ENCODE peak calls at places on chromosome 1, in six cellular contexts. One of them, this sample, is unnamed.
A peak's percentile ranks its signal among the peaks of the same experiment; 100 is the strongest.

GRCh38 chr1:79117376-79117775 is 110.8 kb upstream of the ADGRL4 start:
- DNase-seq in GM12878: no peak
- DNase-seq in H1: no peak
- DNase-seq in SK-N-SH: no peak
- DNase-seq in GM12892: no peak
- DNase-seq in K562: no peak
- DNase-seq in this sample: no peak

GRCh38 chr1:195336718-195337269 is 1271.4 kb downstream of the KCNT2 start:
- DNase-seq in GM12878: no peak
- DNase-seq in H1: no peak
- DNase-seq in SK-N-SH: no peak
- DNase-seq in GM12892: no peak
- DNase-seq in K562: no peak
- DNase-seq in this sample: no peak

GRCh38 chr1:55575571-55576279 is 360.6 kb upstream of the USP24 start:
- DNase-seq in GM12878: no peak
- DNase-seq in H1: no peak
- DNase-seq in SK-N-SH: no peak
- DNase-seq in GM12892: no peak
- DNase-seq in K562: no peak
- DNase-seq in this sample: no peak

GRCh38 chr1:53337499-53337898 is 9.6 kb upstream of the LRP8 start:
- DNase-seq in GM12878: no peak
- DNase-seq in H1: no peak
- DNase-seq in SK-N-SH: no peak
- DNase-seq in GM12892: no peak
- DNase-seq in K562: no peak
- DNase-seq in this sample: no peak

GRCh38 chr1:71276466-71276865 is 195.6 kb upstream of the ZRANB2 start:
- DNase-seq in GM12878: no peak
- DNase-seq in H1: no peak
- DNase-seq in SK-N-SH: no peak
- DNase-seq in GM12892: no peak
- DNase-seq in K562: no peak
- DNase-seq in this sample: no peak

GRCh38 chr1:235415008-235415904 is 48.0 kb downstream of the TBCE start:
- DNase-seq in GM12878: peak; percentile 15
- DNase-seq in H1: peak; percentile 17
- DNase-seq in SK-N-SH: peak; percentile 73
- DNase-seq in GM12892: peak; percentile 41
- DNase-seq in K562: peak; percentile 73
- DNase-seq in this sample: peak; percentile 42

GRCh38 chr1:213723187-213723586 is 264.6 kb upstream of the PROX1 start:
- DNase-seq in GM12878: no peak
- DNase-seq in H1: no peak
- DNase-seq in SK-N-SH: no peak
- DNase-seq in GM12892: no peak
- DNase-seq in K562: no peak
- DNase-seq in this sample: no peak

GRCh38 chr1:112532074-112532473 is 23.3 kb downstream of the WNT2B start:
- DNase-seq in GM12878: no peak
- DNase-seq in H1: no peak
- DNase-seq in SK-N-SH: no peak
- DNase-seq in GM12892: no peak
- DNase-seq in K562: no peak
- DNase-seq in this sample: no peak

GRCh38 chr1:234535763-234536515 is 57.0 kb upstream of the TARBP1 start:
- DNase-seq in GM12878: no peak
- DNase-seq in H1: no peak
- DNase-seq in SK-N-SH: no peak
- DNase-seq in GM12892: no peak
- DNase-seq in K562: no peak
- DNase-seq in this sample: no peak

GRCh38 chr1:208028526-208028925 is 117.6 kb upstream of the CD34 start:
- DNase-seq in GM12878: no peak
- DNase-seq in H1: no peak
- DNase-seq in SK-N-SH: no peak
- DNase-seq in GM12892: no peak
- DNase-seq in K562: no peak
- DNase-seq in this sample: no peak

GRCh38 chr1:40305451-40305850 is 11.6 kb downstream of the COL9A2 start:
- DNase-seq in GM12878: no peak
- DNase-seq in H1: no peak
- DNase-seq in SK-N-SH: no peak
- DNase-seq in GM12892: no peak
- DNase-seq in K562: no peak
- DNase-seq in this sample: no peak

GRCh38 chr1:48242126-48242736 is 19.7 kb downstream of the SLC5A9 start:
- DNase-seq in GM12878: no peak
- DNase-seq in H1: no peak
- DNase-seq in SK-N-SH: no peak
- DNase-seq in GM12892: no peak
- DNase-seq in K562: no peak
- DNase-seq in this sample: no peak

GRCh38 chr1:56436912-56437403 is 142.4 kb downstream of the PLPP3 start:
- DNase-seq in GM12878: no peak
- DNase-seq in H1: peak; percentile 59
- DNase-seq in SK-N-SH: no peak
- DNase-seq in GM12892: no peak
- DNase-seq in K562: no peak
- DNase-seq in this sample: no peak

GRCh38 chr1:228043281-228043845 is 36.6 kb downstream of the WNT3A start:
- DNase-seq in GM12878: no peak
- DNase-seq in H1: no peak
- DNase-seq in SK-N-SH: no peak
- DNase-seq in GM12892: no peak
- DNase-seq in K562: no peak
- DNase-seq in this sample: no peak

GRCh38 chr1:70674981-70675685 is 264.1 kb downstream of the CTH start:
- DNase-seq in GM12878: no peak
- DNase-seq in H1: no peak
- DNase-seq in SK-N-SH: no peak
- DNase-seq in GM12892: no peak
- DNase-seq in K562: peak; percentile 15
- DNase-seq in this sample: no peak

GRCh38 chr1:165014753-165015152 is 341.8 kb downstream of the LMX1A start:
- DNase-seq in GM12878: no peak
- DNase-seq in H1: no peak
- DNase-seq in SK-N-SH: no peak
- DNase-seq in GM12892: no peak
- DNase-seq in K562: no peak
- DNase-seq in this sample: no peak

GRCh38 chr1:230849451-230850194 is 18.7 kb downstream of the C1orf198 start:
- DNase-seq in GM12878: no peak
- DNase-seq in H1: no peak
- DNase-seq in SK-N-SH: no peak
- DNase-seq in GM12892: no peak
- DNase-seq in K562: no peak
- DNase-seq in this sample: no peak

GRCh38 chr1:227299238-227299637 is 19.1 kb downstream of the CDC42BPA start:
- DNase-seq in GM12878: no peak
- DNase-seq in H1: no peak
- DNase-seq in SK-N-SH: no peak
- DNase-seq in GM12892: no peak
- DNase-seq in K562: no peak
- DNase-seq in this sample: no peak

GRCh38 chr1:172451002-172451443 is 7.2 kb upstream of the PIGC start:
- DNase-seq in GM12878: no peak
- DNase-seq in H1: no peak
- DNase-seq in SK-N-SH: no peak
- DNase-seq in GM12892: no peak
- DNase-seq in K562: no peak
- DNase-seq in this sample: no peak

DNA sequence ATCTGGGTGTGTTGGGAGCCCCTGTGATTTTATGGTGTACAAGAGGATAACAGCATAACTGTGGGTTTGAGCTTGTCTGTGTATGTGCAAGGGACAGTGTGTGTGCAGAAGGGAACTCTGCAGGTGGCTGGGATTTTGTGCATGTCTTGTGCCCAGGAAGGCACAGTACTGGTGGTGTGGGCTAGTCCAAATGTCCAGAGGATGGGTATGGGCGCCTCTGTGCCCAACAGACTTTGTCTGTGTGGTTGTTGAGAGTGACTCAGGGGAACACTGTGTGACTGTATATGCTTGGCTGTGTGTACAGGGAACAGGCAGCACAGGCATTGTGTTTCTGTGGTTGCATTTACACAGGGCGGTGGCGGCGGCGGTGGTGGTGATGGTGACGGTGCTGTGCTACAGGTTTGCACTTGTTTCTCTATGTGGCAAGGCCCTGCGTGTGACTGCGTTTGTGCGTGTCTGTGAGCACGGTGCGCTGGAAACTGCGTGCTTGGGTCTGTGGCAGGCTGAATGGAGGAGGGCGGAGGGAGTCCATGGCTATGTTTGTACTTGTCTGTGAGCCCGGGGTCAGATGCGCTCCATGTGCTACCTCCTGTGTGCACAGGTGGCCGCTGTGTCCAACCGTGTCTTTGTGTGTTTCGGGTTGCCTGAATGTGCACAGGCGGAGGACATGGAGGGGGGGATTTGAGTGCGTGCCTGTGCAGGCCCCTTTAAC is 32.3 kb upstream of the WASF2 start:
- DNase-seq in GM12878: no peak
- DNase-seq in H1: no peak
- DNase-seq in SK-N-SH: no peak
- DNase-seq in GM12892: no peak
- DNase-seq in K562: no peak
- DNase-seq in this sample: no peak
- TF ChIP-seq TAF1 in GM12878: no peak
- TF ChIP-seq TAF1 in H1: no peak
- TF ChIP-seq TAF1 in SK-N-SH: no peak
- TF ChIP-seq TAF1 in GM12892: no peak
- TF ChIP-seq TAF1 in K562: no peak
- TF ChIP-seq TAF1 in this sample: no peak

DNA sequence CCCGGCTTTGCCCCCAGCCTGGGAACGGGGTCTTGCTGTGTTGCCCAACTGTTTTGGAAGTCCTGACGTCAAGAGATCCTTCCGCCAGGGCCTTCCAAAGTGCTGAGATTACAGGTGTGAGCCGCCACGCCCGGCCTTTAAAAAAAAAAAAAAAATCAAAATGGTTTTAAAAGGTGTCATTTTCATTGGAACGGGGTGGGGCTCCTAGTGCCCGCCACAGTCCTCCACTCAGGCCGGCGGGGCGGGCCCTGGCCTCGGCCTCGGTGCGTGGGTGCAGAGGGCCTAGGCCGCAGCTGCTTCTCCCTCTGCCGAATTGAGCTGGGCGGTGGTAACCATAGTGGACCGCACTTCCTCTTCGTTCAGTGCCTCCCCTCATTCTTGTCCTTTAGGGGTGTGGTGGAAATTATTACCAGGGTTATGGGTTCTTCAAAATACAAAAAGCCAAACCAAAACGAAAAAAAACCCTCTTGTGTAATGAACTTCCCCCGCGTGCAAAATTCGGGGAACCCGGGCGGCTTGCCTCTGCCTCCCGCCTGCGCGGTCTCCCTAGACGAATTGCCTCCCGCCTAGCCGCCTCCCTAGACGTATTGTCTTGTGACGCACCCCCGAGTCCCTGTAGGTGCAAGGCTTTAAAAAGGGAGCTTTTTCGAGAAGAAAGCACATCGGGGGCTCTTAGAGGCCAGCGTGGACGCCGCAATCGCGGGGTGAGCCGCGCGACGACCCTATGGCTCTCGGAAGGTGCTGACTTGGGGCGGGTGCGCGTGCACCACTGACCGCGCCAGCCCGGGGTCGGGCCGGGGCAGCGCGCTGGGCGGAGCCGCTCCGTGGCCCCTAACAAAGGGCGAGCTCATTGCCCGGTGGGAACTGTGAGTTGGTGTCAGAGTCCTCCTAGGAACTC is 10.5 kb upstream of the SPEN start:
- DNase-seq in GM12878: no peak
- DNase-seq in H1: no peak
- DNase-seq in SK-N-SH: no peak
- DNase-seq in GM12892: no peak
- DNase-seq in K562: no peak
- DNase-seq in this sample: no peak
- TF ChIP-seq TAF1 in GM12878: no peak
- TF ChIP-seq TAF1 in H1: no peak
- TF ChIP-seq TAF1 in SK-N-SH: no peak
- TF ChIP-seq TAF1 in GM12892: no peak
- TF ChIP-seq TAF1 in K562: no peak
- TF ChIP-seq TAF1 in this sample: no peak

GRCh38 chr1:205942631-205943159 is 561 bp downstream of the SLC26A9 start:
- DNase-seq in GM12878: no peak
- DNase-seq in H1: no peak
- DNase-seq in SK-N-SH: no peak
- DNase-seq in GM12892: no peak
- DNase-seq in K562: no peak
- DNase-seq in this sample: no peak
- TF ChIP-seq TAF1 in GM12878: no peak
- TF ChIP-seq TAF1 in H1: no peak
- TF ChIP-seq TAF1 in SK-N-SH: no peak
- TF ChIP-seq TAF1 in GM12892: no peak
- TF ChIP-seq TAF1 in K562: no peak
- TF ChIP-seq TAF1 in this sample: no peak

GRCh38 chr1:192382758-192383157 is 66.0 kb downstream of the RGS21 start:
- DNase-seq in GM12878: no peak
- DNase-seq in H1: no peak
- DNase-seq in SK-N-SH: no peak
- DNase-seq in GM12892: no peak
- DNase-seq in K562: no peak
- DNase-seq in this sample: no peak
- TF ChIP-seq TAF1 in GM12878: no peak
- TF ChIP-seq TAF1 in H1: no peak
- TF ChIP-seq TAF1 in SK-N-SH: no peak
- TF ChIP-seq TAF1 in GM12892: no peak
- TF ChIP-seq TAF1 in K562: no peak
- TF ChIP-seq TAF1 in this sample: no peak